ENCODE peak calls at places on chromosomes 13 and 19, in nine cellular contexts. U is bronchial epithelial cell; C is RPMI8226; Z is effector memory CD8-positive, alpha-beta T cell; F is endothelial cell; S is non-pigmented ciliary epithelial cell; B is GM04504; P is HT1080; A is activated naive CD4-positive, alpha-beta T cell. L is an unnamed sample.

GRCh38 chr19:5103061-5103701 is 134.3 kb downstream of the KDM4B start:
- DNase-seq in U (no peak), C (no peak), Z (no peak), F (no peak), S (no peak), B (no peak), P (no peak), A (no peak), L (peak; percentile 73)

GRCh38 chr13:62838891-62839290 is 1423.2 kb upstream of the PCDH20 start:
- DNase-seq in U (no peak), C (no peak), Z (no peak), F (no peak), S (no peak), B (no peak), P (no peak), A (no peak), L (no peak)

GRCh38 chr19:20431826-20432225 is 133.8 kb downstream of the ZNF737 start:
- DNase-seq in U (no peak), C (no peak), Z (no peak), F (no peak), S (no peak), B (no peak), P (no peak), A (no peak), L (no peak)

GRCh38 chr13:24287748-24288287 is 21.6 kb upstream of the C1QTNF9 start:
- DNase-seq in U (no peak), C (no peak), Z (no peak), F (no peak), S (no peak), B (no peak), P (no peak), A (no peak), L (no peak)

GRCh38 chr13:93262729-93263128 is 36.1 kb downstream of the GPC6 start:
- DNase-seq in U (peak; percentile 73), C (no peak), Z (no peak), F (no peak), S (no peak), B (peak; percentile 80), P (peak; percentile 91), A (no peak), L (no peak)

GRCh38 chr19:48395170-48395455 is 1.6 kb downstream of the GRIN2D start:
- DNase-seq in U (no peak), C (no peak), Z (no peak), F (no peak), S (no peak), B (no peak), P (no peak), A (no peak), L (no peak)

GRCh38 chr19:37172368-37173366 is at the start of gene ZNF585A:
- DNase-seq in U (peak; percentile 95), C (peak; percentile 92), Z (peak; percentile 89), F (peak; percentile 79), S (peak; percentile 90), B (peak; percentile 93), P (peak; percentile 94), A (peak; percentile 59), L (peak; percentile 87)

GRCh38 chr19:21328402-21328801 is 808 bp downstream of the ZNF708 start:
- DNase-seq in U (peak; percentile 7), C (peak; percentile 9), Z (no peak), F (no peak), S (no peak), B (no peak), P (peak; percentile 1), A (no peak), L (peak; percentile 27)

GRCh38 chr19:15159251-15159650 is 41.5 kb downstream of the NOTCH3 start:
- DNase-seq in U (no peak), C (no peak), Z (no peak), F (no peak), S (no peak), B (no peak), P (no peak), A (no peak), L (no peak)

GRCh38 chr13:110131424-110131823 is 175.5 kb downstream of the COL4A1 start:
- DNase-seq in U (no peak), C (no peak), Z (no peak), F (peak; percentile 3), S (no peak), B (no peak), P (no peak), A (no peak), L (no peak)

GRCh38 chr13:72521965-72522661 is 205.3 kb downstream of the MZT1 start:
- DNase-seq in U (no peak), C (no peak), Z (no peak), F (no peak), S (no peak), B (no peak), P (no peak), A (no peak), L (no peak)

GRCh38 chr13:113002206-113002821 is 33.3 kb downstream of the MCF2L start:
- DNase-seq in U (no peak), C (no peak), Z (no peak), F (peak; percentile 51), S (no peak), B (no peak), P (no peak), A (no peak), L (peak; percentile 87)

GRCh38 chr13:35162420-35162819 is 220.3 kb downstream of the NBEA start:
- DNase-seq in U (no peak), C (no peak), Z (no peak), F (no peak), S (no peak), B (no peak), P (no peak), A (no peak), L (no peak)

GRCh38 chr13:36857273-36857672 is 38.3 kb downstream of the RFXAP start:
- DNase-seq in U (no peak), C (no peak), Z (no peak), F (no peak), S (no peak), B (no peak), P (no peak), A (no peak), L (no peak)

GRCh38 chr19:29216021-29216420 is 3.1 kb upstream of the UQCRFS1 start:
- DNase-seq in U (no peak), C (no peak), Z (no peak), F (no peak), S (no peak), B (no peak), P (no peak), A (no peak), L (no peak)

GRCh38 chr13:78401833-78402232 is 201.5 kb downstream of the POU4F1 start:
- DNase-seq in U (no peak), C (no peak), Z (no peak), F (no peak), S (no peak), B (no peak), P (no peak), A (no peak), L (no peak)

GRCh38 chr13:114047358-114047881 is 73.5 kb upstream of the C13orf46 start:
- DNase-seq in U (no peak), C (no peak), Z (no peak), F (no peak), S (no peak), B (no peak), P (no peak), A (no peak), L (peak; percentile 29)

L was measured in NCI-H1105.